ENCODE peak calls at places on chromosomes 4 and X, in eight cellular contexts. F is hepatocyte; N is lower leg skin; T is AG08396; J is T-helper 9 cell; L is osteocyte; Z is CD4-positive, alpha-beta T cell; R is tibial nerve. O is an unnamed sample.
A peak's percentile ranks its signal among the peaks of the same experiment; 100 is the strongest.

GRCh38 chr4:166994686-166995085 is 239.6 kb downstream of the SPOCK3 start:
- DNase-seq in F (no peak), N (no peak), T (no peak), J (no peak), L (no peak), Z (no peak), R (no peak), O (no peak)

GRCh38 chr4:25088342-25088952 is 57.7 kb upstream of the LGI2 start:
- DNase-seq in F (no peak), N (no peak), T (peak; percentile 16), J (no peak), L (no peak), Z (no peak), R (no peak), O (no peak)

GRCh38 chrX:123869488-123869887 is 9.6 kb downstream of the XIAP start:
- DNase-seq in F (no peak), N (no peak), T (no peak), J (no peak), L (no peak), Z (no peak), R (no peak), O (no peak)

GRCh38 chrX:78517124-78517523 is 142.0 kb downstream of the RTL3 start:
- DNase-seq in F (no peak), N (no peak), T (no peak), J (peak; percentile 23), L (no peak), Z (peak; percentile 33), R (no peak), O (no peak)

GRCh38 chrX:136336623-136337022 is 35.9 kb downstream of the ADGRG4 start:
- DNase-seq in F (no peak), N (no peak), T (no peak), J (no peak), L (no peak), Z (no peak), R (no peak), O (no peak)

GRCh38 chr4:22434895-22435294 is 81.0 kb downstream of the ADGRA3 start:
- DNase-seq in F (peak; percentile 76), N (no peak), T (peak; percentile 31), J (no peak), L (no peak), Z (no peak), R (no peak), O (peak; percentile 24)

GRCh38 chrX:123835661-123836371 is 24.0 kb upstream of the XIAP start:
- DNase-seq in F (peak; percentile 20), N (no peak), T (peak; percentile 36), J (no peak), L (no peak), Z (no peak), R (no peak), O (no peak)

GRCh38 chr4:88659061-88659889 is 38.4 kb downstream of the NAP1L5 start:
- DNase-seq in F (peak; percentile 79), N (peak; percentile 37), T (peak; percentile 57), J (no peak), L (no peak), Z (peak; percentile 18), R (no peak), O (peak; percentile 29)

GRCh38 chr4:75686346-75686745 is 13.1 kb upstream of the G3BP2 start:
- DNase-seq in F (no peak), N (no peak), T (no peak), J (peak; percentile 9), L (no peak), Z (peak; percentile 14), R (no peak), O (no peak)

GRCh38 chrX:54807524-54808108 is at the start of gene MAGED2:
- DNase-seq in F (peak; percentile 80), N (peak; percentile 14), T (peak; percentile 31), J (peak; percentile 37), L (no peak), Z (peak; percentile 68), R (peak; percentile 13), O (no peak)

GRCh38 chrX:136182394-136182793 is 35.1 kb downstream of the FHL1 start:
- DNase-seq in F (no peak), N (no peak), T (no peak), J (no peak), L (no peak), Z (no peak), R (no peak), O (no peak)

GRCh38 chrX:9955506-9955905 is 11.7 kb upstream of the CLDN34 start:
- DNase-seq in F (no peak), N (no peak), T (peak; percentile 63), J (no peak), L (no peak), Z (no peak), R (no peak), O (no peak)

GRCh38 chr4:151218343-151218742 is 58.6 kb upstream of the PRSS48 start:
- DNase-seq in F (no peak), N (no peak), T (no peak), J (no peak), L (no peak), Z (no peak), R (no peak), O (no peak)

GRCh38 chr4:74291468-74291867 is 16.8 kb upstream of the EPGN start:
- DNase-seq in F (no peak), N (no peak), T (no peak), J (no peak), L (no peak), Z (no peak), R (no peak), O (no peak)

GRCh38 chrX:150062292-150063137 is 124.2 kb upstream of the EOLA2 start:
- DNase-seq in F (no peak), N (peak; percentile 16), T (peak; percentile 21), J (no peak), L (no peak), Z (no peak), R (no peak), O (no peak)

GRCh38 chr4:57424231-57424897 is 314.2 kb upstream of the IGFBP7 start:
- DNase-seq in F (peak; percentile 28), N (no peak), T (peak; percentile 47), J (no peak), L (no peak), Z (no peak), R (no peak), O (no peak)

GRCh38 chr4:60366661-60367060 is 833.5 kb upstream of the ADGRL3 start:
- DNase-seq in F (no peak), N (no peak), T (no peak), J (no peak), L (no peak), Z (no peak), R (no peak), O (no peak)

GRCh38 chr4:95547708-95548471 is 883 bp downstream of the UNC5C start:
- DNase-seq in F (peak; percentile 36), N (no peak), T (no peak), J (no peak), L (no peak), Z (no peak), R (no peak), O (no peak)

GRCh38 chrX:39196192-39197102 is 395.2 kb downstream of the MID1IP1 start:
- DNase-seq in F (no peak), N (no peak), T (peak; percentile 12), J (no peak), L (no peak), Z (no peak), R (peak; percentile 13), O (no peak)

GRCh38 chrX:12997898-12998687 is 23.2 kb downstream of the TMSB4X start:
- DNase-seq in F (no peak), N (no peak), T (no peak), J (no peak), L (no peak), Z (no peak), R (no peak), O (no peak)

GRCh38 chrX:16479206-16479869 is 170.6 kb upstream of the S100G start:
- DNase-seq in F (peak; percentile 34), N (no peak), T (peak; percentile 32), J (no peak), L (no peak), Z (no peak), R (no peak), O (no peak)

GRCh38 chr4:1231637-1232360 is 17.1 kb downstream of the CTBP1 start:
- DNase-seq in F (no peak), N (no peak), T (no peak), J (no peak), L (no peak), Z (no peak), R (no peak), O (no peak)

GRCh38 chr4:47002593-47002992 is 9.2 kb upstream of the GABRA4 start:
- DNase-seq in F (no peak), N (no peak), T (peak; percentile 28), J (no peak), L (no peak), Z (no peak), R (no peak), O (no peak)

GRCh38 chrX:51891821-51892551 is 1.4 kb upstream of the MAGED1 start:
- DNase-seq in F (peak; percentile 33), N (peak; percentile 61), T (no peak), J (no peak), L (no peak), Z (no peak), R (peak; percentile 24), O (no peak)

GRCh38 chr4:165678236-165678960 is 194.6 kb upstream of the TLL1 start:
- DNase-seq in F (no peak), N (no peak), T (no peak), J (no peak), L (no peak), Z (no peak), R (no peak), O (no peak)

O was measured in HuH-7.5.